ENCODE peak calls at places on chromosomes 12 and 14, in ten cellular contexts. One of them, this sample, is unnamed.

GRCh38 chr14:57962293-57962996 is 96.6 kb upstream of the SLC35F4 start:
- DNase-seq in SK-N-SH: no peak
- DNase-seq in pancreas: no peak
- DNase-seq in tibial nerve: no peak
- DNase-seq in fibroblast of pulmonary artery: no peak
- DNase-seq in HL-60: no peak
- DNase-seq in progenitor cell of endocrine pancreas: peak
- DNase-seq in foreskin fibroblast: no peak
- DNase-seq in colonic mucosa: no peak
- DNase-seq in NB4: no peak
- DNase-seq in this sample: no peak

GRCh38 chr12:80183939-80184338 is 84.6 kb downstream of the OTOGL start:
- DNase-seq in NB4: no peak
- DNase-seq in foreskin fibroblast: peak
- DNase-seq in SK-N-SH: no peak
- DNase-seq in progenitor cell of endocrine pancreas: no peak
- DNase-seq in tibial nerve: no peak
- DNase-seq in HL-60: no peak
- DNase-seq in fibroblast of pulmonary artery: no peak
- DNase-seq in pancreas: no peak
- DNase-seq in colonic mucosa: no peak
- DNase-seq in this sample: no peak

GRCh38 chr12:57095440-57095839 is 6.5 kb downstream of the NAB2 start:
- DNase-seq in fibroblast of pulmonary artery: no peak
- DNase-seq in HL-60: no peak
- DNase-seq in pancreas: no peak
- DNase-seq in SK-N-SH: peak
- DNase-seq in tibial nerve: no peak
- DNase-seq in NB4: no peak
- DNase-seq in colonic mucosa: no peak
- DNase-seq in progenitor cell of endocrine pancreas: no peak
- DNase-seq in foreskin fibroblast: no peak
- DNase-seq in this sample: no peak

GRCh38 chr12:25625146-25625545 is 72.1 kb upstream of the LMNTD1 start:
- DNase-seq in progenitor cell of endocrine pancreas: no peak
- DNase-seq in NB4: no peak
- DNase-seq in pancreas: no peak
- DNase-seq in fibroblast of pulmonary artery: no peak
- DNase-seq in tibial nerve: no peak
- DNase-seq in colonic mucosa: no peak
- DNase-seq in SK-N-SH: no peak
- DNase-seq in HL-60: no peak
- DNase-seq in foreskin fibroblast: no peak
- DNase-seq in this sample: no peak

GRCh38 chr12:106976668-106977067 is 10.3 kb downstream of the MTERF2 start:
- DNase-seq in HL-60: no peak
- DNase-seq in colonic mucosa: no peak
- DNase-seq in NB4: no peak
- DNase-seq in foreskin fibroblast: no peak
- DNase-seq in tibial nerve: no peak
- DNase-seq in pancreas: no peak
- DNase-seq in SK-N-SH: no peak
- DNase-seq in progenitor cell of endocrine pancreas: no peak
- DNase-seq in fibroblast of pulmonary artery: no peak
- DNase-seq in this sample: no peak

GRCh38 chr12:64691227-64691792 is 67.9 kb downstream of the GNS start:
- DNase-seq in colonic mucosa: no peak
- DNase-seq in foreskin fibroblast: no peak
- DNase-seq in NB4: no peak
- DNase-seq in pancreas: no peak
- DNase-seq in SK-N-SH: no peak
- DNase-seq in fibroblast of pulmonary artery: no peak
- DNase-seq in tibial nerve: no peak
- DNase-seq in HL-60: no peak
- DNase-seq in progenitor cell of endocrine pancreas: no peak
- DNase-seq in this sample: no peak

GRCh38 chr14:104590240-104590965 is 10.8 kb downstream of the C14orf180 start:
- DNase-seq in pancreas: peak
- DNase-seq in tibial nerve: no peak
- DNase-seq in progenitor cell of endocrine pancreas: no peak
- DNase-seq in fibroblast of pulmonary artery: no peak
- DNase-seq in HL-60: no peak
- DNase-seq in NB4: no peak
- DNase-seq in colonic mucosa: no peak
- DNase-seq in foreskin fibroblast: no peak
- DNase-seq in SK-N-SH: no peak
- DNase-seq in this sample: no peak

GRCh38 chr12:15629108-15629507 is 160.1 kb downstream of the EPS8 start:
- DNase-seq in progenitor cell of endocrine pancreas: no peak
- DNase-seq in HL-60: no peak
- DNase-seq in tibial nerve: peak
- DNase-seq in foreskin fibroblast: peak
- DNase-seq in NB4: peak
- DNase-seq in fibroblast of pulmonary artery: peak
- DNase-seq in pancreas: peak
- DNase-seq in colonic mucosa: peak
- DNase-seq in SK-N-SH: no peak
- DNase-seq in this sample: peak

GRCh38 chr12:46109343-46110219 is 119.2 kb upstream of the SCAF11 start:
- DNase-seq in foreskin fibroblast: no peak
- DNase-seq in NB4: no peak
- DNase-seq in colonic mucosa: no peak
- DNase-seq in tibial nerve: no peak
- DNase-seq in HL-60: no peak
- DNase-seq in SK-N-SH: no peak
- DNase-seq in fibroblast of pulmonary artery: no peak
- DNase-seq in progenitor cell of endocrine pancreas: no peak
- DNase-seq in pancreas: no peak
- DNase-seq in this sample: no peak

GRCh38 chr12:46111727-46112126 is 121.4 kb upstream of the SCAF11 start:
- DNase-seq in colonic mucosa: no peak
- DNase-seq in pancreas: no peak
- DNase-seq in fibroblast of pulmonary artery: no peak
- DNase-seq in SK-N-SH: no peak
- DNase-seq in HL-60: no peak
- DNase-seq in NB4: no peak
- DNase-seq in foreskin fibroblast: no peak
- DNase-seq in tibial nerve: no peak
- DNase-seq in progenitor cell of endocrine pancreas: no peak
- DNase-seq in this sample: no peak

GRCh38 chr12:46112364-46112763 is 122.0 kb upstream of the SCAF11 start:
- DNase-seq in colonic mucosa: no peak
- DNase-seq in tibial nerve: no peak
- DNase-seq in foreskin fibroblast: no peak
- DNase-seq in NB4: no peak
- DNase-seq in pancreas: no peak
- DNase-seq in HL-60: no peak
- DNase-seq in SK-N-SH: no peak
- DNase-seq in fibroblast of pulmonary artery: no peak
- DNase-seq in progenitor cell of endocrine pancreas: no peak
- DNase-seq in this sample: no peak

GRCh38 chr12:46110220-46110700 is 119.9 kb upstream of the SCAF11 start:
- DNase-seq in colonic mucosa: peak
- DNase-seq in progenitor cell of endocrine pancreas: no peak
- DNase-seq in pancreas: peak
- DNase-seq in foreskin fibroblast: no peak
- DNase-seq in tibial nerve: no peak
- DNase-seq in HL-60: no peak
- DNase-seq in SK-N-SH: no peak
- DNase-seq in NB4: no peak
- DNase-seq in fibroblast of pulmonary artery: no peak
- DNase-seq in this sample: peak

GRCh38 chr12:46110928-46111699 is 120.7 kb upstream of the SCAF11 start:
- DNase-seq in foreskin fibroblast: no peak
- DNase-seq in pancreas: no peak
- DNase-seq in SK-N-SH: no peak
- DNase-seq in fibroblast of pulmonary artery: no peak
- DNase-seq in colonic mucosa: no peak
- DNase-seq in tibial nerve: no peak
- DNase-seq in progenitor cell of endocrine pancreas: no peak
- DNase-seq in NB4: no peak
- DNase-seq in HL-60: no peak
- DNase-seq in this sample: no peak
- TF ChIP-seq CTCF in foreskin fibroblast: no peak
- TF ChIP-seq CTCF in pancreas: no peak
- TF ChIP-seq CTCF in SK-N-SH: no peak
- TF ChIP-seq CTCF in fibroblast of pulmonary artery: no peak
- TF ChIP-seq CTCF in colonic mucosa: no peak
- TF ChIP-seq CTCF in tibial nerve: no peak
- TF ChIP-seq CTCF in progenitor cell of endocrine pancreas: peak
- TF ChIP-seq CTCF in NB4: no peak
- TF ChIP-seq CTCF in HL-60: no peak
- TF ChIP-seq CTCF in this sample: no peak

GRCh38 chr14:74309125-74309654 is 6.5 kb upstream of the ABCD4 start:
- DNase-seq in pancreas: no peak
- DNase-seq in NB4: no peak
- DNase-seq in foreskin fibroblast: no peak
- DNase-seq in HL-60: no peak
- DNase-seq in tibial nerve: no peak
- DNase-seq in fibroblast of pulmonary artery: no peak
- DNase-seq in progenitor cell of endocrine pancreas: no peak
- DNase-seq in colonic mucosa: no peak
- DNase-seq in SK-N-SH: no peak
- DNase-seq in this sample: no peak

GRCh38 chr14:74313601-74314000 is 10.9 kb upstream of the ABCD4 start:
- DNase-seq in progenitor cell of endocrine pancreas: no peak
- DNase-seq in NB4: no peak
- DNase-seq in fibroblast of pulmonary artery: no peak
- DNase-seq in HL-60: no peak
- DNase-seq in colonic mucosa: no peak
- DNase-seq in SK-N-SH: no peak
- DNase-seq in foreskin fibroblast: no peak
- DNase-seq in tibial nerve: no peak
- DNase-seq in pancreas: no peak
- DNase-seq in this sample: no peak

GRCh38 chr14:74308695-74309094 is 6.0 kb upstream of the ABCD4 start:
- DNase-seq in SK-N-SH: no peak
- DNase-seq in fibroblast of pulmonary artery: no peak
- DNase-seq in progenitor cell of endocrine pancreas: no peak
- DNase-seq in NB4: no peak
- DNase-seq in foreskin fibroblast: no peak
- DNase-seq in HL-60: no peak
- DNase-seq in colonic mucosa: no peak
- DNase-seq in tibial nerve: no peak
- DNase-seq in pancreas: no peak
- DNase-seq in this sample: no peak

DNA sequence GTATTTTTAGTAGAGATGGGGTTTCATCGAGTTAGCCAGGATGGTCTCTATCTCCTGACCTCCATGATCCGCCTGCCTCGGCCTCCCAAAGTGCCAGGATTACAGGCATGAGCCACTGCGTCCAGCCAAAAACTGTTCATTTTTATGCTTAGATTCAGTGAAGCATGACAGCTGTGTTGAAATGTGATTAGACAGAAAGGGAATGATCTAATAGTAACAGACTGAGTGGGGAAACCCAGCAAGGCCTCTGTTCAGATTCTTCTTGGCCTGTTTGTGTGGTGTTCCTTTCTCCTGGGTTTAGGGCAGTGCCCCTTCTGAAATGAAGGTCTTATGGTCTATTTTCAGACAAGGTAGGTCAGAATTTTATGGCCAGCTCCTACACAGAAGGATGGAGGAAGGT is 11.8 kb upstream of the ABCD4 start:
- DNase-seq in NB4: no peak
- DNase-seq in foreskin fibroblast: no peak
- DNase-seq in HL-60: no peak
- DNase-seq in pancreas: no peak
- DNase-seq in SK-N-SH: no peak
- DNase-seq in fibroblast of pulmonary artery: no peak
- DNase-seq in colonic mucosa: no peak
- DNase-seq in tibial nerve: no peak
- DNase-seq in progenitor cell of endocrine pancreas: no peak
- DNase-seq in this sample: no peak
- TF ChIP-seq CTCF in NB4: no peak
- TF ChIP-seq CTCF in foreskin fibroblast: no peak
- TF ChIP-seq CTCF in HL-60: no peak
- TF ChIP-seq CTCF in pancreas: no peak
- TF ChIP-seq CTCF in SK-N-SH: no peak
- TF ChIP-seq CTCF in fibroblast of pulmonary artery: no peak
- TF ChIP-seq CTCF in colonic mucosa: no peak
- TF ChIP-seq CTCF in tibial nerve: no peak
- TF ChIP-seq CTCF in progenitor cell of endocrine pancreas: no peak
- TF ChIP-seq CTCF in this sample: no peak

GRCh38 chr14:96693986-96694385 is 103.2 kb upstream of the VRK1 start:
- DNase-seq in HL-60: no peak
- DNase-seq in SK-N-SH: no peak
- DNase-seq in progenitor cell of endocrine pancreas: no peak
- DNase-seq in pancreas: no peak
- DNase-seq in NB4: no peak
- DNase-seq in tibial nerve: no peak
- DNase-seq in fibroblast of pulmonary artery: no peak
- DNase-seq in colonic mucosa: no peak
- DNase-seq in foreskin fibroblast: no peak
- DNase-seq in this sample: no peak

GRCh38 chr14:96705422-96706092 is 91.6 kb upstream of the VRK1 start:
- DNase-seq in colonic mucosa: no peak
- DNase-seq in foreskin fibroblast: no peak
- DNase-seq in NB4: peak
- DNase-seq in SK-N-SH: no peak
- DNase-seq in fibroblast of pulmonary artery: no peak
- DNase-seq in tibial nerve: no peak
- DNase-seq in HL-60: no peak
- DNase-seq in progenitor cell of endocrine pancreas: no peak
- DNase-seq in pancreas: no peak
- DNase-seq in this sample: no peak

GRCh38 chr14:96702831-96703230 is 94.4 kb upstream of the VRK1 start:
- DNase-seq in foreskin fibroblast: no peak
- DNase-seq in fibroblast of pulmonary artery: no peak
- DNase-seq in colonic mucosa: no peak
- DNase-seq in pancreas: no peak
- DNase-seq in tibial nerve: no peak
- DNase-seq in HL-60: no peak
- DNase-seq in progenitor cell of endocrine pancreas: no peak
- DNase-seq in SK-N-SH: no peak
- DNase-seq in NB4: no peak
- DNase-seq in this sample: no peak

GRCh38 chr14:96698846-96699543 is 98.2 kb upstream of the VRK1 start:
- DNase-seq in NB4: peak
- DNase-seq in HL-60: no peak
- DNase-seq in SK-N-SH: no peak
- DNase-seq in foreskin fibroblast: no peak
- DNase-seq in progenitor cell of endocrine pancreas: no peak
- DNase-seq in pancreas: no peak
- DNase-seq in tibial nerve: no peak
- DNase-seq in fibroblast of pulmonary artery: no peak
- DNase-seq in colonic mucosa: no peak
- DNase-seq in this sample: no peak

GRCh38 chr14:96699666-96700065 is 97.5 kb upstream of the VRK1 start:
- DNase-seq in fibroblast of pulmonary artery: no peak
- DNase-seq in HL-60: no peak
- DNase-seq in NB4: no peak
- DNase-seq in SK-N-SH: no peak
- DNase-seq in tibial nerve: no peak
- DNase-seq in foreskin fibroblast: no peak
- DNase-seq in colonic mucosa: no peak
- DNase-seq in progenitor cell of endocrine pancreas: no peak
- DNase-seq in pancreas: no peak
- DNase-seq in this sample: no peak
- TF ChIP-seq CTCF in fibroblast of pulmonary artery: no peak
- TF ChIP-seq CTCF in HL-60: no peak
- TF ChIP-seq CTCF in NB4: no peak
- TF ChIP-seq CTCF in SK-N-SH: no peak
- TF ChIP-seq CTCF in tibial nerve: no peak
- TF ChIP-seq CTCF in foreskin fibroblast: no peak
- TF ChIP-seq CTCF in colonic mucosa: no peak
- TF ChIP-seq CTCF in progenitor cell of endocrine pancreas: no peak
- TF ChIP-seq CTCF in pancreas: no peak
- TF ChIP-seq CTCF in this sample: no peak

GRCh38 chr14:68937790-68938514 is 41.1 kb downstream of the ACTN1 start:
- DNase-seq in SK-N-SH: peak
- DNase-seq in fibroblast of pulmonary artery: no peak
- DNase-seq in progenitor cell of endocrine pancreas: no peak
- DNase-seq in NB4: no peak
- DNase-seq in colonic mucosa: peak
- DNase-seq in HL-60: no peak
- DNase-seq in foreskin fibroblast: no peak
- DNase-seq in pancreas: peak
- DNase-seq in tibial nerve: no peak
- DNase-seq in this sample: peak
- TF ChIP-seq CTCF in SK-N-SH: peak
- TF ChIP-seq CTCF in fibroblast of pulmonary artery: peak
- TF ChIP-seq CTCF in progenitor cell of endocrine pancreas: peak
- TF ChIP-seq CTCF in NB4: no peak
- TF ChIP-seq CTCF in colonic mucosa: peak
- TF ChIP-seq CTCF in HL-60: no peak
- TF ChIP-seq CTCF in foreskin fibroblast: peak
- TF ChIP-seq CTCF in pancreas: no peak
- TF ChIP-seq CTCF in tibial nerve: peak
- TF ChIP-seq CTCF in this sample: peak

This sample was measured in left ventricle myocardium inferior.